ENCODE peak calls at places on chromosomes 1 and 21, in ten cellular contexts. One of them, this sample, is unnamed. For H3K4me1, the result is how much of the 10 kb centered on the place peaks cover.

GRCh38 chr1:56469640-56470371 is 109.6 kb downstream of the PLPP3 start:
- DNase-seq in uterus: no peak
- DNase-seq in suprapubic skin: no peak
- DNase-seq in sigmoid colon: no peak
- DNase-seq in thyroid gland: no peak
- DNase-seq in GM12878: no peak
- DNase-seq in K562: no peak
- DNase-seq in esophagus squamous epithelium: no peak
- DNase-seq in A549: no peak
- DNase-seq in ovary: no peak
- DNase-seq in this sample: no peak

GRCh38 chr1:210232524-210233215 is at the start of gene SERTAD4:
- DNase-seq in uterus: peak
- DNase-seq in suprapubic skin: no peak
- DNase-seq in sigmoid colon: peak
- DNase-seq in thyroid gland: peak
- DNase-seq in GM12878: no peak
- DNase-seq in K562: no peak
- DNase-seq in esophagus squamous epithelium: no peak
- DNase-seq in A549: no peak
- DNase-seq in ovary: peak
- DNase-seq in this sample: no peak

GRCh38 chr1:84996846-84997666 is at the start of gene MCOLN2:
- DNase-seq in uterus: no peak
- DNase-seq in suprapubic skin: no peak
- DNase-seq in sigmoid colon: no peak
- DNase-seq in thyroid gland: peak
- DNase-seq in GM12878: no peak
- DNase-seq in K562: peak
- DNase-seq in esophagus squamous epithelium: no peak
- DNase-seq in A549: peak
- DNase-seq in ovary: peak
- DNase-seq in this sample: peak

GRCh38 chr1:56563045-56563444 is 16.3 kb downstream of the PLPP3 start:
- DNase-seq in uterus: no peak
- DNase-seq in suprapubic skin: no peak
- DNase-seq in sigmoid colon: no peak
- DNase-seq in thyroid gland: no peak
- DNase-seq in GM12878: no peak
- DNase-seq in K562: no peak
- DNase-seq in esophagus squamous epithelium: no peak
- DNase-seq in A549: no peak
- DNase-seq in ovary: no peak
- DNase-seq in this sample: no peak

GRCh38 chr1:3070304-3070653 is 1.3 kb downstream of the PRDM16 start:
- DNase-seq in uterus: no peak
- DNase-seq in suprapubic skin: no peak
- DNase-seq in sigmoid colon: no peak
- DNase-seq in thyroid gland: no peak
- DNase-seq in GM12878: no peak
- DNase-seq in K562: no peak
- DNase-seq in esophagus squamous epithelium: no peak
- DNase-seq in A549: no peak
- DNase-seq in ovary: no peak
- DNase-seq in this sample: no peak

GRCh38 chr1:149849947-149850360 is 49.4 kb upstream of the BOLA1 start:
- DNase-seq in uterus: no peak
- DNase-seq in suprapubic skin: no peak
- DNase-seq in sigmoid colon: no peak
- DNase-seq in thyroid gland: peak
- DNase-seq in GM12878: no peak
- DNase-seq in K562: no peak
- DNase-seq in esophagus squamous epithelium: no peak
- DNase-seq in A549: no peak
- DNase-seq in ovary: no peak
- DNase-seq in this sample: no peak

GRCh38 chr1:78533536-78533935 is 42.8 kb downstream of the PTGFR start:
- DNase-seq in uterus: no peak
- DNase-seq in suprapubic skin: no peak
- DNase-seq in sigmoid colon: no peak
- DNase-seq in thyroid gland: no peak
- DNase-seq in GM12878: no peak
- DNase-seq in K562: no peak
- DNase-seq in esophagus squamous epithelium: no peak
- DNase-seq in A549: no peak
- DNase-seq in ovary: no peak
- DNase-seq in this sample: no peak

GRCh38 chr1:51313961-51314777 is 16.2 kb downstream of the TTC39A start:
- DNase-seq in uterus: peak
- DNase-seq in suprapubic skin: no peak
- DNase-seq in sigmoid colon: no peak
- DNase-seq in thyroid gland: no peak
- DNase-seq in GM12878: no peak
- DNase-seq in K562: no peak
- DNase-seq in esophagus squamous epithelium: no peak
- DNase-seq in A549: peak
- DNase-seq in ovary: no peak
- DNase-seq in this sample: no peak

DNA sequence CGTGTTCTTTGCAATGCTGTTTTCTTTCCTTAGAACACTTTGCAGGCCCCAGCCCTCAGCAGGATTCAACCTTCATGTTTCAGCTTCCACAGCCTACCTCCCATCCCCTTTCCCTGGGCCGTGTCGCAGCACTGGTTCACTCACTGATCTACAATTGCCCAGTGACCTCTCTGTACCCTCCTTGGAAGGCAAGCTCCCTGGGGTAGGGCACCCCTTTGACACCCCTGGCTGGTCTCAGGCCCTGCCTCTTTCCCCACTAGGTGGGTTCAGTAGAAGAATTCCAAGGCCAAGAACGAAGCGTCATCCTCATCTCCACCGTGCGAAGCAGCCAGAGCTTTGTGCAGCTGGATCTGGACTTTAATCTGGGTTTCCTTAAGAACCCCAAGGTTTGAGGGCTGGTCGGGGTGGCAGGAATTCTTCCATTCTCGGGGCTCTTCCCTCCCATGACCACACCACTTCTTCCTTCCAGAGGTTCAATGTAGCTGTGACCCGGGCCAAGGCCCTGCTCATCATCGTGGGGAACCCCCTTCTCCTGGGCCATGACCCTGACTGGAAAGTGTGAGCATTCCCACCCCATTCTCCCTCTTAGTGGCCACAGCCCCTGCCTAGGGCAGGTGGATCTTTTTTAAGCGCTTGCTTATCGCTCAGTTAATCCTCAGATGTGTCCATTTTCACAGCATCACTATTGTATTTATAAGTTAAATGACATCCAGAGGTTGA is 7.3 kb downstream of the RHOC start:
- DNase-seq in uterus: no peak
- DNase-seq in suprapubic skin: peak
- DNase-seq in sigmoid colon: no peak
- DNase-seq in thyroid gland: no peak
- DNase-seq in GM12878: no peak
- DNase-seq in K562: no peak
- DNase-seq in esophagus squamous epithelium: no peak
- DNase-seq in A549: no peak
- DNase-seq in ovary: no peak
- DNase-seq in this sample: peak
- H3K4me1 ChIP-seq in uterus: under half
- H3K4me1 ChIP-seq in suprapubic skin: half or more
- H3K4me1 ChIP-seq in sigmoid colon: half or more
- H3K4me1 ChIP-seq in thyroid gland: half or more
- H3K4me1 ChIP-seq in GM12878: under half
- H3K4me1 ChIP-seq in K562: half or more
- H3K4me1 ChIP-seq in esophagus squamous epithelium: half or more
- H3K4me1 ChIP-seq in A549: half or more
- H3K4me1 ChIP-seq in ovary: under half
- H3K4me1 ChIP-seq in this sample: half or more

GRCh38 chr21:42061195-42061865 is 9.8 kb upstream of the UMODL1 start:
- DNase-seq in uterus: no peak
- DNase-seq in suprapubic skin: no peak
- DNase-seq in sigmoid colon: peak
- DNase-seq in thyroid gland: no peak
- DNase-seq in GM12878: peak
- DNase-seq in K562: no peak
- DNase-seq in esophagus squamous epithelium: no peak
- DNase-seq in A549: no peak
- DNase-seq in ovary: no peak
- DNase-seq in this sample: peak

GRCh38 chr21:42061866-42062542 is 9.1 kb upstream of the UMODL1 start:
- DNase-seq in uterus: no peak
- DNase-seq in suprapubic skin: no peak
- DNase-seq in sigmoid colon: no peak
- DNase-seq in thyroid gland: no peak
- DNase-seq in GM12878: no peak
- DNase-seq in K562: no peak
- DNase-seq in esophagus squamous epithelium: no peak
- DNase-seq in A549: no peak
- DNase-seq in ovary: no peak
- DNase-seq in this sample: no peak

GRCh38 chr21:42062543-42063022 is 8.5 kb upstream of the UMODL1 start:
- DNase-seq in uterus: no peak
- DNase-seq in suprapubic skin: no peak
- DNase-seq in sigmoid colon: no peak
- DNase-seq in thyroid gland: no peak
- DNase-seq in GM12878: peak
- DNase-seq in K562: no peak
- DNase-seq in esophagus squamous epithelium: peak
- DNase-seq in A549: no peak
- DNase-seq in ovary: no peak
- DNase-seq in this sample: peak

GRCh38 chr21:42063578-42064521 is 7.3 kb upstream of the UMODL1 start:
- DNase-seq in uterus: no peak
- DNase-seq in suprapubic skin: no peak
- DNase-seq in sigmoid colon: no peak
- DNase-seq in thyroid gland: peak
- DNase-seq in GM12878: peak
- DNase-seq in K562: no peak
- DNase-seq in esophagus squamous epithelium: no peak
- DNase-seq in A549: no peak
- DNase-seq in ovary: no peak
- DNase-seq in this sample: peak

DNA sequence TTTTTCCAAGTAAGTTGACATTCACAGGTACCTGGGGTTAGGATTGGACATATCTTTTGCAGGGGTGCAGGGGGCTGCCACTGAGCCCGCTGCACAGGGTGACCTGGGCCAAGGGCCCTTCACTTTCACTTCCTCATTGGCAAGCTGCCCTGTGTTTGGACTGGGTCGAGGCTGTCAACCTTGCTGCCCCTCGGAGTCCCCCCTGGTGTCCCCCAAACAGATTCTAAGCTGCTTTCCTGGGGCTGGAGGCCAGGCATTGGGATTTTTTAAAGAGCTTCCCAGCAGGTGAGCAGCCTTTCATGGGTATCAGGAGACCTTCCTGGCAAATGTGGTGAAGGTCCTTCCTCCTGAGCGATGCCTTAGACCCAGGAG is 7.9 kb upstream of the UMODL1 start:
- DNase-seq in uterus: no peak
- DNase-seq in suprapubic skin: no peak
- DNase-seq in sigmoid colon: no peak
- DNase-seq in thyroid gland: peak
- DNase-seq in GM12878: peak
- DNase-seq in K562: no peak
- DNase-seq in esophagus squamous epithelium: no peak
- DNase-seq in A549: no peak
- DNase-seq in ovary: no peak
- DNase-seq in this sample: no peak
- TF ChIP-seq POLR2A in uterus: no peak
- TF ChIP-seq POLR2A in suprapubic skin: no peak
- TF ChIP-seq POLR2A in sigmoid colon: no peak
- TF ChIP-seq POLR2A in thyroid gland: no peak
- TF ChIP-seq POLR2A in GM12878: no peak
- TF ChIP-seq POLR2A in K562: no peak
- TF ChIP-seq POLR2A in esophagus squamous epithelium: no peak
- TF ChIP-seq POLR2A in A549: no peak
- TF ChIP-seq POLR2A in ovary: no peak
- TF ChIP-seq POLR2A in this sample: no peak

DNA sequence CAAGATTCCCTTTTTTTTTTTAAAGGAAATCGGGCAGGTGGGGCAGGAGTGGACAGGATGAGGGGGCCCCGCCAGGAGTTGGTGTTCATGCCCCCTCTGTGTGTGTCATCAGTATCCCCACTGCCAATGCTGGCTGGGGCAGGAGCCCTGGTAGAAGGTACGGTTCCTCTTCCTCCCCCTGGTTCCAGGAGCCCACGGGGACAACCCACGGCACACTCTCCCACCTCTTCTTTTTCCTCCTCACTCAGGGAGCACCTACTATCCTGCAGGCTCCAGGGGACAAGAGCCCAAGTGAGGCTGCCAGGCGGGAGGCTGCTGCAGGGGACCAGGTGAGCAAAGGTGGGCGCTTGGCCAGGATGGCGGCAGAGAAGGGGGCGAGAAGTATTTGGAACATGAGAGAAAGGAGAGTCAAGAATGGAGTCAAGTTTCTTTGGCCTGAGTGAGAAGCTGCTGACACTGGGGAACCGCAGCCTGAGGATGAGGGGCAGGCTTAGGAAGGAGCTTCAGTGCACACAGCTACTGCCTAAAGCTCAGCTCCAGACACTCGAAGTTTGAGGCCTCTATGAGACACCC is 26.5 kb downstream of the ECE1 start:
- DNase-seq in uterus: no peak
- DNase-seq in suprapubic skin: no peak
- DNase-seq in sigmoid colon: no peak
- DNase-seq in thyroid gland: no peak
- DNase-seq in GM12878: no peak
- DNase-seq in K562: no peak
- DNase-seq in esophagus squamous epithelium: no peak
- DNase-seq in A549: no peak
- DNase-seq in ovary: no peak
- DNase-seq in this sample: no peak
- H3K4me1 ChIP-seq in uterus: under half
- H3K4me1 ChIP-seq in suprapubic skin: under half
- H3K4me1 ChIP-seq in sigmoid colon: under half
- H3K4me1 ChIP-seq in thyroid gland: half or more
- H3K4me1 ChIP-seq in GM12878: under half
- H3K4me1 ChIP-seq in K562: under half
- H3K4me1 ChIP-seq in esophagus squamous epithelium: half or more
- H3K4me1 ChIP-seq in A549: half or more
- H3K4me1 ChIP-seq in ovary: under half
- H3K4me1 ChIP-seq in this sample: under half

DNA sequence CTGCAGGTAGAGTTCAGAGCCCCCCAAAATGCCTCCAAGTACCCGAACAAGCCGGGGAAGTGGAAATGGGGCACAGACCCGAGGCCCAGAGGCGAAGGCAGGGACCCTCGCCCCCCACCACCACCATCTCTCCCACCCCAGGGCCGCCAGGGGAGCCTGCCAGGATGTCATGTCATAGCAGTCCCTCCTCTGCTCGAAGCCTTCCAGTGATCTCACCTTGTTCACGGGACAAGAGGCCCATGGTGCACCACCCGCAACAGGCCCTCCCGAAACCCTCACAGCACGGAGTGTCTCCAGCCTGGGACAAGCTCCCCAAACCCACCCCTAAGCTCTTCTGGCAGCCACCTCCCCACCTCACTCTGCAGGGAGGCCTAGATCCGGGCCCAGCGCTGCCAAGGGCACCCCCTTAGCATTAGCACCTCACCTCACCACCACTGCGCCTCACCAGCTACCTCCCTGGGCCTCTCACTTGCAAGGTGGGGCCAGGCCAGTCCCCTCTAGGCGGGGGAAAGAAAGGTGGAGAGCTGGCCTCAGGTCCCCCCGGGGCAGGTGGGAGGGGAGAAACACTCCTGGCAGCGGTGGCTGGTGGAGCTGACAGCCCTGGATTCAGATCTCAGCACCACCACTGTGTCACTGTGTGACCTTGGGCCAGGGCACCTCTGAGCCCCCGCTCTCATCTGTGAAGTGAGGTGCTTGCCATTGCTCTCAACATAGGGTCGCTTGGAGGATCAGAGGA is 13.3 kb downstream of the CHD5 start:
- DNase-seq in uterus: no peak
- DNase-seq in suprapubic skin: no peak
- DNase-seq in sigmoid colon: no peak
- DNase-seq in thyroid gland: no peak
- DNase-seq in GM12878: no peak
- DNase-seq in K562: no peak
- DNase-seq in esophagus squamous epithelium: no peak
- DNase-seq in A549: no peak
- DNase-seq in ovary: no peak
- DNase-seq in this sample: no peak
- TF ChIP-seq POLR2A in uterus: no peak
- TF ChIP-seq POLR2A in suprapubic skin: no peak
- TF ChIP-seq POLR2A in sigmoid colon: no peak
- TF ChIP-seq POLR2A in thyroid gland: no peak
- TF ChIP-seq POLR2A in GM12878: no peak
- TF ChIP-seq POLR2A in K562: no peak
- TF ChIP-seq POLR2A in esophagus squamous epithelium: no peak
- TF ChIP-seq POLR2A in A549: no peak
- TF ChIP-seq POLR2A in ovary: no peak
- TF ChIP-seq POLR2A in this sample: no peak

This sample was measured in Peyer's patch.